ENCODE peak calls at places on chromosomes 6 and 20, in six cellular contexts. S is amniotic stem cell; Y is NCI-H1930; N is suprapubic skin; M is activated naive CD4-positive, alpha-beta T cell; E is MV-4-11. C is an unnamed sample.

GRCh38 chr6:7461416-7461815 is 71.8 kb downstream of the RIOK1 start:
- DNase-seq in S (no peak), N (no peak), E (no peak), M (no peak), Y (no peak), C (no peak)

GRCh38 chr20:63968928-63969760 is 586 bp downstream of the ZNF512B start:
- DNase-seq in S (no peak), Y (no peak), E (no peak), N (no peak), M (no peak), C (no peak)

GRCh38 chr20:11232249-11232648 is 558.5 kb upstream of the JAG1 start:
- DNase-seq in M (no peak), S (no peak), E (no peak), Y (no peak), N (no peak), C (no peak)

GRCh38 chr20:34040300-34041015 is 46.7 kb downstream of the RALY start:
- DNase-seq in E (no peak), S (no peak), N (no peak), M (no peak), Y (no peak), C (no peak)

GRCh38 chr6:156379946-156380707 is 397.1 kb upstream of the ARID1B start:
- DNase-seq in N (no peak), M (no peak), S (no peak), E (no peak), Y (no peak), C (no peak)

GRCh38 chr6:41288025-41288777 is 1.7 kb upstream of the TREM1 start:
- DNase-seq in N (no peak), Y (no peak), M (no peak), E (peak), S (no peak), C (no peak)

GRCh38 chr20:34639755-34640222 is 37.1 kb downstream of the PIGU start:
- DNase-seq in N (no peak), E (no peak), S (no peak), Y (no peak), M (no peak), C (no peak)

GRCh38 chr6:143063631-143064030 is 2.9 kb downstream of the AIG1 start:
- DNase-seq in N (no peak), M (no peak), S (no peak), E (no peak), Y (no peak), C (no peak)

GRCh38 chr20:44222969-44223368 is 12.4 kb upstream of the OSER1 start:
- DNase-seq in S (no peak), Y (no peak), E (no peak), M (no peak), N (no peak), C (no peak)

GRCh38 chr6:108589244-108589730 is 28.6 kb downstream of the FOXO3 start:
- DNase-seq in Y (no peak), N (peak), M (no peak), E (peak), S (no peak), C (peak)

GRCh38 chr20:17961600-17961965 is 7.0 kb downstream of the SNX5 start:
- DNase-seq in Y (no peak), E (no peak), M (no peak), S (no peak), N (no peak), C (no peak)

GRCh38 chr20:9689041-9689440 is 149.8 kb downstream of the PAK5 start:
- DNase-seq in S (no peak), N (no peak), E (no peak), Y (no peak), M (no peak), C (no peak)

GRCh38 chr6:112330071-112330876 is 16.9 kb upstream of the RFPL4B start:
- DNase-seq in M (no peak), Y (no peak), S (no peak), E (no peak), N (no peak), C (no peak)

GRCh38 chr20:50369225-50370035 is 140.8 kb upstream of the PTPN1 start:
- DNase-seq in M (no peak), E (no peak), Y (no peak), N (no peak), S (no peak), C (no peak)

GRCh38 chr6:3731700-3732099 is 19.8 kb downstream of the PXDC1 start:
- DNase-seq in N (no peak), E (no peak), M (no peak), Y (no peak), S (no peak), C (no peak)

GRCh38 chr6:24931752-24932691 is 3.7 kb downstream of the RIPOR2 start:
- DNase-seq in N (no peak), Y (no peak), M (no peak), E (peak), S (no peak), C (no peak)

GRCh38 chr6:37579444-37580067 is 79.9 kb upstream of the CCDC167 start:
- DNase-seq in M (no peak), N (no peak), S (no peak), Y (no peak), E (no peak), C (no peak)

GRCh38 chr6:158481612-158482473 is 78.0 kb upstream of the TMEM181 start:
- DNase-seq in N (no peak), S (peak), M (no peak), Y (no peak), E (no peak), C (no peak)

GRCh38 chr6:33292996-33293682 is 3.7 kb downstream of the PFDN6 start:
- DNase-seq in N (no peak), M (no peak), S (no peak), Y (no peak), E (no peak), C (no peak)

GRCh38 chr20:13147071-13147961 is 73.8 kb upstream of the ISM1 start:
- DNase-seq in Y (no peak), E (no peak), M (no peak), N (no peak), S (no peak), C (no peak)

GRCh38 chr6:14665827-14666724 is 548.5 kb downstream of the CD83 start:
- DNase-seq in M (no peak), Y (no peak), S (peak), E (peak), N (no peak), C (no peak)

GRCh38 chr6:33606642-33607041 is 14.5 kb upstream of the ITPR3 start:
- DNase-seq in Y (no peak), E (no peak), M (no peak), S (no peak), N (no peak), C (no peak)

GRCh38 chr6:165636015-165636414 is 27.0 kb downstream of the PDE10A start:
- DNase-seq in S (no peak), E (no peak), Y (no peak), M (no peak), N (no peak), C (no peak)

GRCh38 chr6:137409378-137409777 is 84.8 kb downstream of the OLIG3 start:
- DNase-seq in S (no peak), E (no peak), M (no peak), Y (no peak), N (no peak), C (no peak)

GRCh38 chr6:70124882-70125535 is 177.9 kb downstream of the COL9A1 start:
- DNase-seq in N (no peak), M (no peak), S (peak), Y (no peak), E (no peak), C (no peak)

GRCh38 chr6:159117031-159117430 is 52.2 kb upstream of the FNDC1 start:
- DNase-seq in S (no peak), E (peak), M (no peak), Y (no peak), N (no peak), C (no peak)

GRCh38 chr6:11714116-11714797 is 64.3 kb downstream of the ADTRP start:
- DNase-seq in Y (no peak), N (no peak), E (no peak), M (no peak), S (no peak), C (no peak)

GRCh38 chr6:28977351-28978136 is 27.6 kb downstream of the ZNF311 start:
- DNase-seq in N (no peak), S (no peak), E (peak), M (no peak), Y (no peak), C (no peak)

GRCh38 chr6:111734068-111734825 is 128.6 kb upstream of the TRAF3IP2 start:
- DNase-seq in N (no peak), Y (no peak), M (no peak), E (no peak), S (no peak), C (no peak)

GRCh38 chr6:33279971-33280511 is 3.1 kb downstream of the B3GALT4 start:
- DNase-seq in Y (peak), E (peak), S (no peak), N (peak), M (no peak), C (no peak)

GRCh38 chr6:156655267-156655918 is 121.8 kb upstream of the ARID1B start:
- DNase-seq in S (no peak), N (no peak), E (no peak), M (no peak), Y (no peak), C (no peak)

C was measured in neuronal stem cell.